ENCODE peak calls at places on chromosome 1, in ten cellular contexts. One of them, this sample, is unnamed.

GRCh38 chr1:95323117-95323516 is 89.1 kb downstream of the RWDD3 start:
- DNase-seq in tibial nerve: no peak
- DNase-seq in pancreas: no peak
- DNase-seq in kidney: no peak
- DNase-seq in lower lobe of right lung: no peak
- DNase-seq in NT2/D1: no peak
- DNase-seq in BE2C: peak; percentile 45
- DNase-seq in cardiac muscle cell: no peak
- DNase-seq in tibial artery: no peak
- DNase-seq in MM.1S: no peak
- DNase-seq in this sample: no peak

GRCh38 chr1:66271216-66271903 is 262.6 kb upstream of the SGIP1 start:
- DNase-seq in tibial nerve: peak; percentile 78
- DNase-seq in pancreas: peak; percentile 53
- DNase-seq in kidney: peak; percentile 79
- DNase-seq in lower lobe of right lung: peak; percentile 66
- DNase-seq in NT2/D1: peak; percentile 43
- DNase-seq in BE2C: peak; percentile 61
- DNase-seq in cardiac muscle cell: peak; percentile 86
- DNase-seq in tibial artery: peak; percentile 87
- DNase-seq in MM.1S: peak; percentile 88
- DNase-seq in this sample: peak; percentile 96

GRCh38 chr1:84247425-84248220 is 53.9 kb upstream of the SAMD13 start:
- DNase-seq in tibial nerve: no peak
- DNase-seq in pancreas: no peak
- DNase-seq in kidney: no peak
- DNase-seq in lower lobe of right lung: no peak
- DNase-seq in NT2/D1: no peak
- DNase-seq in BE2C: no peak
- DNase-seq in cardiac muscle cell: no peak
- DNase-seq in tibial artery: no peak
- DNase-seq in MM.1S: no peak
- DNase-seq in this sample: no peak

GRCh38 chr1:223628233-223628632 is 37.3 kb downstream of the CAPN8 start:
- DNase-seq in tibial nerve: no peak
- DNase-seq in pancreas: peak; percentile 53
- DNase-seq in kidney: no peak
- DNase-seq in lower lobe of right lung: peak; percentile 61
- DNase-seq in NT2/D1: peak; percentile 52
- DNase-seq in BE2C: peak; percentile 72
- DNase-seq in cardiac muscle cell: peak; percentile 74
- DNase-seq in tibial artery: no peak
- DNase-seq in MM.1S: peak; percentile 36
- DNase-seq in this sample: no peak

GRCh38 chr1:111110197-111110899 is 29.5 kb downstream of the DRAM2 start:
- DNase-seq in tibial nerve: no peak
- DNase-seq in pancreas: peak; percentile 72
- DNase-seq in kidney: no peak
- DNase-seq in lower lobe of right lung: no peak
- DNase-seq in NT2/D1: no peak
- DNase-seq in BE2C: no peak
- DNase-seq in cardiac muscle cell: no peak
- DNase-seq in tibial artery: no peak
- DNase-seq in MM.1S: no peak
- DNase-seq in this sample: no peak

GRCh38 chr1:226738421-226738994 is 574 bp downstream of the ITPKB start:
- DNase-seq in tibial nerve: no peak
- DNase-seq in pancreas: peak; percentile 46
- DNase-seq in kidney: peak; percentile 80
- DNase-seq in lower lobe of right lung: peak; percentile 65
- DNase-seq in NT2/D1: no peak
- DNase-seq in BE2C: peak; percentile 44
- DNase-seq in cardiac muscle cell: peak; percentile 55
- DNase-seq in tibial artery: no peak
- DNase-seq in MM.1S: peak; percentile 63
- DNase-seq in this sample: no peak

GRCh38 chr1:47870946-47871750 is 126.0 kb downstream of the TRABD2B start:
- DNase-seq in tibial nerve: no peak
- DNase-seq in pancreas: peak; percentile 21
- DNase-seq in kidney: no peak
- DNase-seq in lower lobe of right lung: no peak
- DNase-seq in NT2/D1: no peak
- DNase-seq in BE2C: peak; percentile 27
- DNase-seq in cardiac muscle cell: no peak
- DNase-seq in tibial artery: no peak
- DNase-seq in MM.1S: no peak
- DNase-seq in this sample: no peak

GRCh38 chr1:160739098-160739511 is at the start of gene SLAMF7:
- DNase-seq in tibial nerve: no peak
- DNase-seq in pancreas: no peak
- DNase-seq in kidney: no peak
- DNase-seq in lower lobe of right lung: no peak
- DNase-seq in NT2/D1: no peak
- DNase-seq in BE2C: no peak
- DNase-seq in cardiac muscle cell: no peak
- DNase-seq in tibial artery: no peak
- DNase-seq in MM.1S: peak; percentile 75
- DNase-seq in this sample: no peak

GRCh38 chr1:66589326-66589725 is 55.4 kb downstream of the SGIP1 start:
- DNase-seq in tibial nerve: no peak
- DNase-seq in pancreas: no peak
- DNase-seq in kidney: no peak
- DNase-seq in lower lobe of right lung: no peak
- DNase-seq in NT2/D1: no peak
- DNase-seq in BE2C: no peak
- DNase-seq in cardiac muscle cell: no peak
- DNase-seq in tibial artery: no peak
- DNase-seq in MM.1S: no peak
- DNase-seq in this sample: no peak

GRCh38 chr1:182299728-182300581 is 91.6 kb downstream of the GLUL start:
- DNase-seq in tibial nerve: peak; percentile 37
- DNase-seq in pancreas: peak; percentile 48
- DNase-seq in kidney: no peak
- DNase-seq in lower lobe of right lung: peak; percentile 61
- DNase-seq in NT2/D1: no peak
- DNase-seq in BE2C: no peak
- DNase-seq in cardiac muscle cell: no peak
- DNase-seq in tibial artery: peak; percentile 48
- DNase-seq in MM.1S: no peak
- DNase-seq in this sample: peak; percentile 76

GRCh38 chr1:191595170-191595569 is 563.1 kb upstream of the RGS18 start:
- DNase-seq in tibial nerve: no peak
- DNase-seq in pancreas: no peak
- DNase-seq in kidney: no peak
- DNase-seq in lower lobe of right lung: no peak
- DNase-seq in NT2/D1: no peak
- DNase-seq in BE2C: no peak
- DNase-seq in cardiac muscle cell: no peak
- DNase-seq in tibial artery: no peak
- DNase-seq in MM.1S: no peak
- DNase-seq in this sample: peak; percentile 52

GRCh38 chr1:91673603-91674002 is 173.0 kb downstream of the CDC7 start:
- DNase-seq in tibial nerve: no peak
- DNase-seq in pancreas: no peak
- DNase-seq in kidney: no peak
- DNase-seq in lower lobe of right lung: no peak
- DNase-seq in NT2/D1: no peak
- DNase-seq in BE2C: no peak
- DNase-seq in cardiac muscle cell: no peak
- DNase-seq in tibial artery: no peak
- DNase-seq in MM.1S: no peak
- DNase-seq in this sample: no peak

DNA sequence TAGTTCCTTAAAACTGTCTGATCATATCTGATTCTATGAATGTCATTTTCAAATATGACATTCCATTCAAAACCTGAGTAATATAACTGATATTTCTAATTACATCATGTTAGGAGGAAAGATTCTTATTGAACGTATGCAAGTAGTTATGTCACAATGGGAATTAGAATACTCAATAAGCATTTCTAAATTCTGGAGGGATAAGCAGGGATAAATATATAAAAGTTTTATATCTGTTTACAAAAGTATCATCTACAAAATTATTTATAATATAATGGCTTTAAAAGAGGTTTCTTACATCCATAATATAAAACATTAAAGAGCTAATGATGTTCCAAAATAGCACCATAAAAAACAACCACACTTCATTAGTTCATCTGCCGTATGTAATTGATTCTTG is at the start of gene OR14A2:
- DNase-seq in tibial nerve: no peak
- DNase-seq in pancreas: no peak
- DNase-seq in kidney: no peak
- DNase-seq in lower lobe of right lung: no peak
- DNase-seq in NT2/D1: no peak
- DNase-seq in BE2C: no peak
- DNase-seq in cardiac muscle cell: no peak
- DNase-seq in tibial artery: no peak
- DNase-seq in MM.1S: no peak
- DNase-seq in this sample: no peak
- H3K9me3 ChIP-seq in tibial nerve: no peaks in the 10 kb centered on the region
- H3K9me3 ChIP-seq in pancreas: no peaks in the 10 kb centered on the region
- H3K9me3 ChIP-seq in kidney: peaks cover 11% of the 10 kb centered on the region
- H3K9me3 ChIP-seq in lower lobe of right lung: peaks cover 5% of the 10 kb centered on the region
- H3K9me3 ChIP-seq in NT2/D1: no peaks in the 10 kb centered on the region
- H3K9me3 ChIP-seq in BE2C: no peaks in the 10 kb centered on the region
- H3K9me3 ChIP-seq in cardiac muscle cell: no peaks in the 10 kb centered on the region
- H3K9me3 ChIP-seq in tibial artery: no peaks in the 10 kb centered on the region
- H3K9me3 ChIP-seq in MM.1S: no peaks in the 10 kb centered on the region
- H3K9me3 ChIP-seq in this sample: no peaks in the 10 kb centered on the region

GRCh38 chr1:19234224-19234623 is 17.1 kb downstream of the EMC1 start:
- DNase-seq in tibial nerve: no peak
- DNase-seq in pancreas: no peak
- DNase-seq in kidney: no peak
- DNase-seq in lower lobe of right lung: no peak
- DNase-seq in NT2/D1: no peak
- DNase-seq in BE2C: no peak
- DNase-seq in cardiac muscle cell: no peak
- DNase-seq in tibial artery: no peak
- DNase-seq in MM.1S: no peak
- DNase-seq in this sample: no peak

GRCh38 chr1:19239876-19240275 is 11.4 kb downstream of the EMC1 start:
- DNase-seq in tibial nerve: no peak
- DNase-seq in pancreas: no peak
- DNase-seq in kidney: no peak
- DNase-seq in lower lobe of right lung: no peak
- DNase-seq in NT2/D1: no peak
- DNase-seq in BE2C: no peak
- DNase-seq in cardiac muscle cell: no peak
- DNase-seq in tibial artery: no peak
- DNase-seq in MM.1S: no peak
- DNase-seq in this sample: no peak
- H3K36me3 ChIP-seq in tibial nerve: peaks cover 99% of the 10 kb centered on the region
- H3K36me3 ChIP-seq in pancreas: peaks cover 75% of the 10 kb centered on the region
- H3K36me3 ChIP-seq in kidney: peaks cover 59% of the 10 kb centered on the region
- H3K36me3 ChIP-seq in lower lobe of right lung: peaks cover 100% of the 10 kb centered on the region
- H3K36me3 ChIP-seq in NT2/D1: peaks cover 81% of the 10 kb centered on the region
- H3K36me3 ChIP-seq in BE2C: peaks cover 34% of the 10 kb centered on the region
- H3K36me3 ChIP-seq in cardiac muscle cell: peaks cover 70% of the 10 kb centered on the region
- H3K36me3 ChIP-seq in tibial artery: peaks cover 100% of the 10 kb centered on the region
- H3K36me3 ChIP-seq in MM.1S: peaks cover 10% of the 10 kb centered on the region
- H3K36me3 ChIP-seq in this sample: peaks cover 62% of the 10 kb centered on the region

DNA sequence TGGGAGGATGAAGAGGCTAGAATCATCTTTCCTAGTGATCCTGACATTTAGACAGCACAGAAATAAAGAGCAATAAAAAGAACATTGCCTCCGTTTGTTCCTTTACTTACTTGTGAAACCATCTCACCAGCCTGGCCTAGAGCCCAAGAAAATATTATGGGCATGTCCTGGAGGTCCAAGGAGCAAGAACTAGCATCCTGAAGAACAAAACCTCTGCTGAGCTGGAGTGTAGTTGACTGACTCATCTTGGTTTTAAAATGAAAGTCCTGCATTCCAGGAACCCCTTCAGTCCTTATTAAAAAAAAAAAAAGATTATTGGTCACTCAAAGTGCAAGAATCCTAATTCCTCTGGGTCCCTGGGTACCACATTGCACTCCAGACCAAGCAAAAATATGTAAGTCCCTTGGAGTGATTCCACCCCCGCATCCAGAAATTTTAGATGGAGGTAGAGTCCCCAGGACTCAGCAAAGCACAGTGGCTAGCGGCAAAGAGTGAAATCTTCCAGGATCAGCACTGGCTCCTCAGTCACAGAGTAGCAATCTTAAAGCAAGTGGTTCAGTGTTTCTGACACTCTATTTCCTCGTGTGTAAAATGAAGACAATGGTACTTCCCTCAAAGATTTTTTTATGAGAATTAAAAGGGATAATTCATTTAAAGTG is 7.0 kb downstream of the SMCP start:
- DNase-seq in tibial nerve: no peak
- DNase-seq in pancreas: no peak
- DNase-seq in kidney: no peak
- DNase-seq in lower lobe of right lung: no peak
- DNase-seq in NT2/D1: no peak
- DNase-seq in BE2C: no peak
- DNase-seq in cardiac muscle cell: no peak
- DNase-seq in tibial artery: no peak
- DNase-seq in MM.1S: no peak
- DNase-seq in this sample: no peak
- H3K9me3 ChIP-seq in tibial nerve: no peaks in the 10 kb centered on the region
- H3K9me3 ChIP-seq in pancreas: no peaks in the 10 kb centered on the region
- H3K9me3 ChIP-seq in kidney: no peaks in the 10 kb centered on the region
- H3K9me3 ChIP-seq in lower lobe of right lung: no peaks in the 10 kb centered on the region
- H3K9me3 ChIP-seq in NT2/D1: no peaks in the 10 kb centered on the region
- H3K9me3 ChIP-seq in BE2C: no peaks in the 10 kb centered on the region
- H3K9me3 ChIP-seq in cardiac muscle cell: no peaks in the 10 kb centered on the region
- H3K9me3 ChIP-seq in tibial artery: no peaks in the 10 kb centered on the region
- H3K9me3 ChIP-seq in MM.1S: no peaks in the 10 kb centered on the region
- H3K9me3 ChIP-seq in this sample: no peaks in the 10 kb centered on the region

GRCh38 chr1:171940373-171940772 is 99.1 kb downstream of the DNM3 start:
- DNase-seq in tibial nerve: no peak
- DNase-seq in pancreas: no peak
- DNase-seq in kidney: no peak
- DNase-seq in lower lobe of right lung: no peak
- DNase-seq in NT2/D1: no peak
- DNase-seq in BE2C: no peak
- DNase-seq in cardiac muscle cell: no peak
- DNase-seq in tibial artery: no peak
- DNase-seq in MM.1S: no peak
- DNase-seq in this sample: no peak

GRCh38 chr1:171937938-171938337 is 96.6 kb downstream of the DNM3 start:
- DNase-seq in tibial nerve: no peak
- DNase-seq in pancreas: no peak
- DNase-seq in kidney: no peak
- DNase-seq in lower lobe of right lung: no peak
- DNase-seq in NT2/D1: no peak
- DNase-seq in BE2C: no peak
- DNase-seq in cardiac muscle cell: no peak
- DNase-seq in tibial artery: no peak
- DNase-seq in MM.1S: no peak
- DNase-seq in this sample: no peak

GRCh38 chr1:171939730-171940129 is 98.4 kb downstream of the DNM3 start:
- DNase-seq in tibial nerve: no peak
- DNase-seq in pancreas: no peak
- DNase-seq in kidney: no peak
- DNase-seq in lower lobe of right lung: no peak
- DNase-seq in NT2/D1: peak; percentile 27
- DNase-seq in BE2C: no peak
- DNase-seq in cardiac muscle cell: no peak
- DNase-seq in tibial artery: no peak
- DNase-seq in MM.1S: no peak
- DNase-seq in this sample: no peak

GRCh38 chr1:171943973-171944561 is 102.8 kb downstream of the DNM3 start:
- DNase-seq in tibial nerve: no peak
- DNase-seq in pancreas: no peak
- DNase-seq in kidney: no peak
- DNase-seq in lower lobe of right lung: no peak
- DNase-seq in NT2/D1: no peak
- DNase-seq in BE2C: no peak
- DNase-seq in cardiac muscle cell: no peak
- DNase-seq in tibial artery: no peak
- DNase-seq in MM.1S: no peak
- DNase-seq in this sample: no peak

GRCh38 chr1:171941920-171942319 is 100.6 kb downstream of the DNM3 start:
- DNase-seq in tibial nerve: no peak
- DNase-seq in pancreas: no peak
- DNase-seq in kidney: no peak
- DNase-seq in lower lobe of right lung: no peak
- DNase-seq in NT2/D1: no peak
- DNase-seq in BE2C: no peak
- DNase-seq in cardiac muscle cell: no peak
- DNase-seq in tibial artery: no peak
- DNase-seq in MM.1S: no peak
- DNase-seq in this sample: no peak
- H3K36me3 ChIP-seq in tibial nerve: no peaks in the 10 kb centered on the region
- H3K36me3 ChIP-seq in pancreas: no peaks in the 10 kb centered on the region
- H3K36me3 ChIP-seq in kidney: no peaks in the 10 kb centered on the region
- H3K36me3 ChIP-seq in lower lobe of right lung: no peaks in the 10 kb centered on the region
- H3K36me3 ChIP-seq in NT2/D1: no peaks in the 10 kb centered on the region
- H3K36me3 ChIP-seq in BE2C: no peaks in the 10 kb centered on the region
- H3K36me3 ChIP-seq in cardiac muscle cell: no peaks in the 10 kb centered on the region
- H3K36me3 ChIP-seq in tibial artery: no peaks in the 10 kb centered on the region
- H3K36me3 ChIP-seq in MM.1S: no peaks in the 10 kb centered on the region
- H3K36me3 ChIP-seq in this sample: no peaks in the 10 kb centered on the region